ENCODE peak calls at places on chromosomes 3 and 15, in five cellular contexts. N is foreskin fibroblast, C is neural crest cell, G is GM06990, U is AG09319. K is an unnamed sample.
A peak's percentile ranks its signal among the peaks of the same experiment; 100 is the strongest.

GRCh38 chr3:12921736-12922135 is 80.4 kb upstream of the RPL32 start:
- DNase-seq in N (no peak), C (no peak), G (no peak), U (no peak), K (no peak)

GRCh38 chr3:180179562-180179961 is 142.8 kb upstream of the PEX5L start:
- DNase-seq in N (no peak), C (no peak), G (no peak), U (no peak), K (no peak)

GRCh38 chr3:178083906-178084823 is 452.1 kb upstream of the KCNMB2 start:
- DNase-seq in N (peak; percentile 34), C (no peak), G (no peak), U (no peak), K (no peak)

GRCh38 chr3:45179163-45179562 is 33.0 kb upstream of the CDCP1 start:
- DNase-seq in N (no peak), C (no peak), G (no peak), U (no peak), K (no peak)

GRCh38 chr15:26767169-26767670 is 5.6 kb downstream of the GABRB3 start:
- DNase-seq in N (no peak), C (no peak), G (no peak), U (no peak), K (no peak)

GRCh38 chr3:89586676-89587075 is 479.3 kb downstream of the EPHA3 start:
- DNase-seq in N (no peak), C (no peak), G (no peak), U (no peak), K (no peak)

GRCh38 chr3:177642482-177643163 is 445.3 kb upstream of the TBL1XR1 start:
- DNase-seq in N (no peak), C (no peak), G (no peak), U (no peak), K (no peak)

GRCh38 chr3:195613468-195614069 is 29.8 kb upstream of the APOD start:
- DNase-seq in N (peak; percentile 86), C (no peak), G (no peak), U (peak; percentile 20), K (no peak)

GRCh38 chr3:27392950-27393679 is 23.9 kb upstream of the NEK10 start:
- DNase-seq in N (no peak), C (no peak), G (no peak), U (no peak), K (peak; percentile 41)

GRCh38 chr3:185630182-185630622 is 44.1 kb downstream of the SENP2 start:
- DNase-seq in N (peak; percentile 52), C (no peak), G (no peak), U (no peak), K (no peak)

GRCh38 chr3:12822725-12823373 is 18.5 kb downstream of the RPL32 start:
- DNase-seq in N (peak; percentile 56), C (no peak), G (no peak), U (no peak), K (no peak)

GRCh38 chr3:172666181-172666872 is 44.5 kb downstream of the NCEH1 start:
- DNase-seq in N (no peak), C (no peak), G (no peak), U (no peak), K (no peak)

GRCh38 chr3:128051459-128051836 is 789 bp upstream of the SEC61A1 start:
- DNase-seq in N (peak; percentile 36), C (no peak), G (no peak), U (no peak), K (no peak)

GRCh38 chr3:142815803-142816202 is 73.1 kb downstream of the PCOLCE2 start:
- DNase-seq in N (no peak), C (no peak), G (no peak), U (no peak), K (no peak)

GRCh38 chr3:195549931-195550519 is 6.9 kb upstream of the PPP1R2 start:
- DNase-seq in N (no peak), C (no peak), G (peak; percentile 52), U (no peak), K (peak; percentile 63)

GRCh38 chr3:17639765-17640164 is 102.7 kb downstream of the TBC1D5 start:
- DNase-seq in N (peak; percentile 93), C (no peak), G (no peak), U (peak; percentile 45), K (no peak)

GRCh38 chr15:99594916-99595315 is 29.1 kb downstream of the MEF2A start:
- DNase-seq in N (no peak), C (no peak), G (no peak), U (no peak), K (no peak)
- TF ChIP-seq CTCF in N (no peak), C (no peak), G (no peak), U (no peak), K (no peak)

DNA sequence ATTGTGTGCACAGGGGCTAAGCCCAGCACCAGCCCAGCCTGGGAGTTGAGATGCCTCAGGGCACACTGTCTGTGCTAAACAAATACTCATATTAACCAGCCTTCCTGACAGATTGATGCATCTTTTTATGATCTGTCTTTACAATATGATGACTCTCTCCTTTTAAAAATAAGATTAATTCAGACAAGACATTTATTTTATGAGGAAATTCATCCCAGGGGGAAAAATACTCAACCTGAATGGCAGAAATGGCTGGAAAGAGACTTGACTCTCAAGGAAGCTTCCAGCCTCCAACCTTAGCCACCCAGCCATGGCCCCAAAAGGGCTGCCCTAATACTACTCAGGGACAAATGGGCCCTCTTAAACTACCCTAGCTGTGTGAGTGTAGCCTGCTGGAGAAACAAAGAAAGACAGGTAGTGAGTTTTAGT is 46.9 kb downstream of the NOX5 start:
- DNase-seq in N (no peak), C (no peak), G (no peak), U (no peak), K (no peak)
- TF ChIP-seq CTCF in N (no peak), C (peak; percentile 15), G (no peak), U (no peak), K (no peak)

GRCh38 chr3:133441867-133442270 is 42.0 kb downstream of the BFSP2 start:
- DNase-seq in N (no peak), C (no peak), G (no peak), U (no peak), K (peak; percentile 57)

GRCh38 chr3:133440652-133441051 is 40.8 kb downstream of the BFSP2 start:
- DNase-seq in N (no peak), C (no peak), G (no peak), U (no peak), K (no peak)

GRCh38 chr3:133442518-133442917 is 42.7 kb downstream of the BFSP2 start:
- DNase-seq in N (no peak), C (no peak), G (no peak), U (no peak), K (no peak)

GRCh38 chr3:133445111-133445510 is 45.3 kb downstream of the BFSP2 start:
- DNase-seq in N (no peak), C (no peak), G (peak; percentile 61), U (no peak), K (no peak)

GRCh38 chr3:133444071-133444774 is 44.4 kb downstream of the BFSP2 start:
- DNase-seq in N (peak; percentile 46), C (no peak), G (no peak), U (no peak), K (no peak)
- TF ChIP-seq CTCF in N (no peak), C (peak; percentile 35), G (no peak), U (no peak), K (no peak)

DNA sequence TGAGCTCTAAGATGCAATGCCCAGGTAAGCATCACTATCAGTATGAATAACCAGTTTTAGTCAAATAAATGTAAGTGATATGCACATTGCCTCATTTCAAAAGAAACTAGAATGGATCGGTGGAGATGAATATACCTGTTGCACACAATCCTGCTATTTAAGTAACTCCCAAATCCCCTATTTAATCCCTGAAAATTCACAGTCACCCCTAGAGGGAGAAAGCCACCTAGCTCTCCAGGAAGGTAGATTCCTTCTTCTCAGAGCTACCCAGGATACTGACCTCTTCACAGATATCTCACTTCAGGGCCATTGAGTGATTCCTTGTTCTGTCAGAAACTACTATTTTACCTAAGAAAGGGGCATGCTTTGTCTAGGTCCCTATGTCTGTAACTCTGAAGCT is 11.7 kb downstream of the LSAMP start:
- DNase-seq in N (no peak), C (no peak), G (no peak), U (no peak), K (no peak)
- TF ChIP-seq CTCF in N (no peak), C (no peak), G (no peak), U (no peak), K (no peak)

GRCh38 chr15:32843211-32843907 is 125.6 kb downstream of the GREM1 start:
- DNase-seq in N (peak; percentile 62), C (no peak), G (no peak), U (peak; percentile 86), K (no peak)

GRCh38 chr15:32842081-32842480 is 124.3 kb downstream of the GREM1 start:
- DNase-seq in N (no peak), C (no peak), G (no peak), U (no peak), K (no peak)

GRCh38 chr15:32838820-32839219 is 121.0 kb downstream of the GREM1 start:
- DNase-seq in N (peak; percentile 95), C (no peak), G (no peak), U (peak; percentile 68), K (no peak)

GRCh38 chr15:32840481-32841245 is 122.9 kb downstream of the GREM1 start:
- DNase-seq in N (peak; percentile 35), C (no peak), G (no peak), U (no peak), K (no peak)

DNA sequence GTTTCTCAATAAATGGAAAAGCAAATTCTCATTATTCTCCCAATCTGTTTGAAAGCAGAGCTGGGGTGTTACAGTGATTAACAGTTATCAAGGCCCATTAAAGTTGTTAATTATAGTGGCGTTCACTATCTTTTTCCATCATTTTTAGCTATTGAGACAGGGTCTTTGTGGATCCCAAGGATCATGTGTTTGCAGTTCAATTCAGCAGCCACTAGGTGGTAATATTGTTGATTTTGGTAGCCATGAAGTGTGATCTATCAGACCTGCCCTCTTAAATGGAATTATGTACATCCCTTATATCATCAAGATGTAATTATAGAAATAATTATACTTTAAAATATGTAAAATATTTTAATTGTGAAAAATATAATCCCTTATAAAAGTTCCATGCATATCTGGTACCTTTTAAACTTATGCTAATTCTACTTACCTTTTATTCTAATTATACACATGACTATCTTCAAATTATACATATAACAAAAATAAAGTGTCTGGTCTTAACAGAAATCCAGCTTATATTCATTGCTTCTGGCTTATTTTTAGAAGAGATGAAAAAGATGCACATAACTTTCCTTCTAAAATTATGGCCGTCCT is 126.4 kb downstream of the GREM1 start:
- DNase-seq in N (peak; percentile 68), C (no peak), G (no peak), U (no peak), K (peak; percentile 24)
- TF ChIP-seq CTCF in N (peak; percentile 51), C (peak; percentile 74), G (peak; percentile 55), U (peak; percentile 54), K (peak; percentile 50)